ENCODE peak calls at places on chromosomes 5 and 9, in six cellular contexts. I is spleen; P is sigmoid colon; S is activated T-cell treated with anti-CD3 and anti-CD28 coated beads for 1 hour; C is endothelial cell; D is stimulated activated CD4-positive, alpha-beta T cell treated with anti-CD3 and anti-CD28 coated beads, Interleukin-4, amount 100 ng/mL, for 48 hours. G is an unnamed sample.

GRCh38 chr5:151072234-151073025 is 8.4 kb downstream of the TNIP1 start:
- DNase-seq in P (no peak), I (peak), D (no peak), C (no peak), S (no peak), G (peak)

GRCh38 chr5:169591636-169592035 is 8.1 kb downstream of the SPDL1 start:
- DNase-seq in S (no peak), C (no peak), P (no peak), D (no peak), I (no peak), G (no peak)

GRCh38 chr9:89185980-89186379 is 7.4 kb upstream of the SHC3 start:
- DNase-seq in I (no peak), P (no peak), C (peak), S (no peak), D (no peak), G (no peak)

GRCh38 chr5:107673368-107674136 is 2.8 kb upstream of the EFNA5 start:
- DNase-seq in S (peak), C (peak), I (peak), P (peak), D (peak), G (peak)

GRCh38 chr5:51479840-51480239 is 96.6 kb downstream of the ISL1 start:
- DNase-seq in D (no peak), I (no peak), S (no peak), P (no peak), C (no peak), G (no peak)

GRCh38 chr9:136946893-136947891 is 2.1 kb downstream of the C8G start:
- DNase-seq in S (no peak), D (no peak), C (no peak), P (peak), I (peak), G (no peak)

GRCh38 chr5:136025900-136026299 is 2.9 kb upstream of the TGFBI start:
- DNase-seq in S (no peak), C (no peak), D (no peak), I (no peak), P (peak), G (no peak)

GRCh38 chr9:6869081-6869948 is 111.5 kb downstream of the KDM4C start:
- DNase-seq in P (no peak), D (no peak), S (no peak), C (no peak), I (no peak), G (no peak)

GRCh38 chr9:112047538-112048066 is 127.5 kb downstream of the SUSD1 start:
- DNase-seq in S (no peak), I (no peak), C (no peak), P (no peak), D (no peak), G (no peak)

GRCh38 chr9:5453673-5454072 is 3.3 kb downstream of the CD274 start:
- DNase-seq in D (no peak), S (no peak), C (no peak), I (no peak), P (no peak), G (no peak)

GRCh38 chr9:33884856-33885701 is 68.1 kb downstream of the UBE2R2 start:
- DNase-seq in I (no peak), C (no peak), P (no peak), S (no peak), D (no peak), G (no peak)

GRCh38 chr5:150521939-150522503 is 14.1 kb downstream of the NDST1 start:
- DNase-seq in P (no peak), I (no peak), C (no peak), D (no peak), S (no peak), G (no peak)

GRCh38 chr5:126972062-126972895 is 58.1 kb downstream of the MARCHF3 start:
- DNase-seq in P (no peak), D (no peak), C (no peak), I (no peak), S (peak), G (no peak)

GRCh38 chr5:129120158-129120581 is 25.6 kb downstream of the ISOC1 start:
- DNase-seq in P (no peak), C (no peak), I (no peak), S (no peak), D (no peak), G (no peak)

GRCh38 chr9:744790-745456 is 96.6 kb upstream of the DMRT1 start:
- DNase-seq in D (no peak), P (peak), C (no peak), S (no peak), I (no peak), G (no peak)

G was measured in upper lobe of right lung.